ENCODE peak calls at places on chromosomes 4 and X, in six cellular contexts. H, X, E, I, M and W are unnamed samples.

GRCh38 chr4:6907658-6908191 is 1.9 kb upstream of the TBC1D14 start:
- DNase-seq in H (peak), X (peak), E (no peak), I (no peak), M (no peak), W (peak)

GRCh38 chr4:130336585-130337217 is 1240.7 kb downstream of the C4orf33 start:
- DNase-seq in H (peak), X (peak), E (no peak), I (peak), M (peak), W (peak)

GRCh38 chrX:24946369-24946768 is 69.4 kb downstream of the ARX start:
- DNase-seq in H (no peak), X (no peak), E (no peak), I (no peak), M (no peak), W (no peak)

GRCh38 chr4:13160906-13161305 is 323.2 kb downstream of the RAB28 start:
- DNase-seq in H (peak), X (peak), E (no peak), I (no peak), M (no peak), W (peak)

GRCh38 chrX:44422631-44423030 is 79.2 kb upstream of the EFHC2 start:
- DNase-seq in H (no peak), X (no peak), E (no peak), I (peak), M (no peak), W (no peak)

GRCh38 chrX:132165651-132166050 is 37.8 kb upstream of the FRMD7 start:
- DNase-seq in H (peak), X (no peak), E (no peak), I (no peak), M (no peak), W (no peak)

GRCh38 chr4:66169341-66169740 is 499.1 kb upstream of the EPHA5 start:
- DNase-seq in H (no peak), X (peak), E (no peak), I (no peak), M (peak), W (peak)

GRCh38 chr4:189507060-189507459 is 433.6 kb upstream of the FRG1 start:
- DNase-seq in H (no peak), X (no peak), E (no peak), I (no peak), M (no peak), W (no peak)

GRCh38 chrX:127519323-127519722 is 532.9 kb downstream of the ACTRT1 start:
- DNase-seq in H (no peak), X (no peak), E (no peak), I (no peak), M (no peak), W (no peak)

GRCh38 chrX:51281758-51282318 is 50.8 kb upstream of the NUDT10 start:
- DNase-seq in H (peak), X (no peak), E (no peak), I (no peak), M (no peak), W (no peak)

GRCh38 chr4:152708361-152708760 is 28.6 kb upstream of the TMEM154 start:
- DNase-seq in H (peak), X (no peak), E (no peak), I (no peak), M (no peak), W (peak)

GRCh38 chr4:57154191-57154590 is 44.0 kb upstream of the IGFBP7 start:
- DNase-seq in H (no peak), X (peak), E (no peak), I (no peak), M (no peak), W (no peak)

GRCh38 chrX:70219938-70220764 is 14.3 kb upstream of the AWAT1 start:
- DNase-seq in H (peak), X (peak), E (peak), I (no peak), M (peak), W (peak)

GRCh38 chr4:55312491-55313101 is 33.4 kb upstream of the SRD5A3 start:
- DNase-seq in H (peak), X (peak), E (peak), I (no peak), M (peak), W (peak)

GRCh38 chr4:153346563-153346962 is 2.1 kb downstream of the MND1 start:
- DNase-seq in H (no peak), X (no peak), E (no peak), I (no peak), M (no peak), W (no peak)

GRCh38 chrX:49003696-49004095 is 1.6 kb upstream of the GRIPAP1 start:
- DNase-seq in H (peak), X (no peak), E (no peak), I (no peak), M (peak), W (peak)

GRCh38 chrX:130083656-130084382 is 26.5 kb downstream of the ELF4 start:
- DNase-seq in H (no peak), X (no peak), E (no peak), I (no peak), M (no peak), W (no peak)

GRCh38 chrX:40543661-40544328 is 37.0 kb upstream of the ATP6AP2 start:
- DNase-seq in H (peak), X (peak), E (no peak), I (no peak), M (peak), W (peak)

GRCh38 chr4:14679906-14680305 is 322.4 kb upstream of the CPEB2 start:
- DNase-seq in H (peak), X (no peak), E (no peak), I (no peak), M (no peak), W (no peak)

GRCh38 chrX:24676403-24677024 is 17.2 kb upstream of the POLA1 start:
- DNase-seq in H (peak), X (peak), E (no peak), I (no peak), M (no peak), W (peak)

GRCh38 chr4:61204353-61204752 is 4.2 kb downstream of the ADGRL3 start:
- DNase-seq in H (peak), X (peak), E (no peak), I (peak), M (peak), W (peak)